ENCODE peak calls at places on chromosomes 11 and 22, in five cellular contexts. J is cardiac muscle cell, U is WERI-Rb-1, O is IMR-90, P is GM23338. R is an unnamed sample.

GRCh38 chr11:12139144-12139881 is 28.9 kb downstream of the MICAL2 start:
- DNase-seq in P (no peak), U (no peak), O (peak), J (peak), R (peak)

GRCh38 chr11:23359297-23359696 is 499.0 kb upstream of the CCDC179 start:
- DNase-seq in J (peak), O (peak), U (no peak), P (no peak), R (peak)

GRCh38 chr11:62611705-62612365 is 740 bp downstream of the EML3 start:
- DNase-seq in J (peak), O (peak), P (peak), U (peak), R (peak)

GRCh38 chr11:95780544-95780943 is 9.0 kb downstream of the FAM76B start:
- DNase-seq in P (no peak), U (no peak), J (no peak), O (no peak), R (no peak)

GRCh38 chr11:62958547-62959071 is 26.2 kb downstream of the SLC22A6 start:
- DNase-seq in U (no peak), P (no peak), J (peak), O (peak), R (peak)

GRCh38 chr22:40058265-40058664 is 63.5 kb downstream of the FAM83F start:
- DNase-seq in J (no peak), U (no peak), O (no peak), P (peak), R (no peak)

GRCh38 chr11:19437760-19438159 is 197.0 kb upstream of the E2F8 start:
- DNase-seq in U (no peak), J (peak), O (peak), P (no peak), R (peak)

GRCh38 chr11:83801799-83802198 is 515.6 kb upstream of the CCDC90B start:
- DNase-seq in O (no peak), U (no peak), J (no peak), P (peak), R (no peak)

GRCh38 chr22:46732041-46732379 is 6.0 kb downstream of the CERK start:
- DNase-seq in P (no peak), O (no peak), U (no peak), J (no peak), R (no peak)

GRCh38 chr11:44861829-44862545 is 88.7 kb downstream of the TP53I11 start:
- DNase-seq in J (peak), O (peak), P (peak), U (peak), R (peak)

GRCh38 chr11:36341915-36342314 is 45.8 kb downstream of the PRR5L start:
- DNase-seq in P (no peak), O (no peak), U (no peak), J (no peak), R (no peak)

GRCh38 chr11:115776916-115777315 is 272.7 kb upstream of the CADM1 start:
- DNase-seq in U (no peak), P (no peak), O (no peak), J (no peak), R (no peak)
- H3K4me3 ChIP-seq in U (no peak), P (no peak), O (no peak), J (no peak), R (no peak)

GRCh38 chr22:37310075-37310606 is 27.8 kb downstream of the CYTH4 start:
- DNase-seq in O (no peak), U (no peak), P (no peak), J (no peak), R (no peak)
- TF ChIP-seq CTCF in O (no peak), U (no peak), P (no peak), J (no peak), R (no peak)

DNA sequence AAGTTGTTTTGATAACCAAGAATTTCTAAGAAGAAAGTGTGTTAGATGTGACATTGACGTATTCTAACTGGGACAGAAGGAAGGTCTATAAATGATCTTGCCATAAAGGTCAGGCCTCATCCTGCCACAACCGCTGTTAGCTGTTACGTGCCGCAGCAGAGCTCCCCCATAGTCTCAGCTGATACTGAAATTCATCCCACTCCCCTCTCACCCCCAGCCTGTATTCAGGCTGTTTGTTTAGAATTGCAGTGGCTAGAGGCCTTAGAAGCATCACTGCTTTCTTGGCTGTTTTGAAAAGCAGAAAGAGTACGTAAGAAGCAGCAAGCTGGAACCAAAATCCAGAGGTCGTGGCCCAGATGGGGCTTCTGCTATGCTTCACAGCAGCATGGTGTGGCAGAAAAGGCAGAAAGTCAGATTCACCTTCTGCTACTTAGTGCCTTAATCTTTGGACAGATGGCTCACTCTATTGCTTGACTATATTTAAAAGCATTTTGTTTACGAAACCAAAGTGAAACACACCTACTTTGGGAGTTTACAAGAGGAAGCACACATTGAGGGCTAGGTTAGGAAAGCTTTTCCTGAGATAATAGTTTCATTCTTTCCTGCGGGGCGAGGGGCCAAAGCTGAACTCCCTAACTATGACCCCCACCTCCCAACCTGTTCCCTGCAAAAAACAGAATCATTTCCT is 950 bp upstream of the LAYN start:
- DNase-seq in P (no peak), U (peak), J (no peak), O (no peak), R (no peak)
- H3K4me3 ChIP-seq in P (peak), U (no peak), J (no peak), O (peak), R (no peak)

GRCh38 chr22:36147196-36147788 is 13.3 kb downstream of the APOL3 start:
- DNase-seq in O (no peak), U (no peak), P (no peak), J (no peak), R (peak)

GRCh38 chr22:36143956-36144355 is 16.6 kb downstream of the APOL3 start:
- DNase-seq in J (no peak), O (no peak), U (no peak), P (no peak), R (no peak)

GRCh38 chr22:36145881-36146280 is 14.7 kb downstream of the APOL3 start:
- DNase-seq in P (no peak), J (no peak), O (no peak), U (peak), R (peak)

GRCh38 chr22:36143066-36143815 is 17.3 kb downstream of the APOL3 start:
- DNase-seq in J (no peak), U (no peak), O (no peak), P (no peak), R (no peak)

GRCh38 chr22:36144886-36145541 is 15.5 kb downstream of the APOL3 start:
- DNase-seq in J (peak), O (peak), P (peak), U (peak), R (peak)
- TF ChIP-seq CTCF in J (peak), O (peak), P (peak), U (peak), R (peak)

GRCh38 chr11:46279393-46280099 is 2.1 kb downstream of the CREB3L1 start:
- DNase-seq in P (no peak), O (peak), U (no peak), J (peak), R (peak)

GRCh38 chr11:46277623-46278386 is at the start of gene CREB3L1:
- DNase-seq in P (peak), U (no peak), J (peak), O (no peak), R (no peak)

GRCh38 chr11:46275964-46276641 is 1.4 kb upstream of the CREB3L1 start:
- DNase-seq in U (peak), O (no peak), J (no peak), P (no peak), R (no peak)

GRCh38 chr11:46278387-46279173 is 1.1 kb downstream of the CREB3L1 start:
- DNase-seq in J (peak), P (peak), U (peak), O (peak), R (peak)

DNA sequence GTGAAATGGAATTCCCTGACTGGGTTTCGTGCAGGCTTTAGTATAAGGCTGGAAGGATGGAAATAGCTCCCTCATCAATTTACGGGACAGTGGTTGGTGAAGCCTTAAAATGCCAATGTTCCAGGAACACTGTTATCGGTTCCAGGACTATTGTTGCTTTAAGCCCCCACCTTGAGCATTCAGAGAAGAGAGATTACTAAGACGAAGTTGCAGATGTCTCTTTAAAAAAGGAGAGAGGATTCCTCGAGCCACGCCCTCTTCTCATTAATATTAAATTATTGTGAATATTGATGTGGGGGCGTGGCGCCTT is 194 bp upstream of the CREB3L1 start:
- DNase-seq in J (peak), U (peak), P (peak), O (peak), R (peak)
- H3K4me3 ChIP-seq in J (peak), U (peak), P (peak), O (peak), R (peak)

DNA sequence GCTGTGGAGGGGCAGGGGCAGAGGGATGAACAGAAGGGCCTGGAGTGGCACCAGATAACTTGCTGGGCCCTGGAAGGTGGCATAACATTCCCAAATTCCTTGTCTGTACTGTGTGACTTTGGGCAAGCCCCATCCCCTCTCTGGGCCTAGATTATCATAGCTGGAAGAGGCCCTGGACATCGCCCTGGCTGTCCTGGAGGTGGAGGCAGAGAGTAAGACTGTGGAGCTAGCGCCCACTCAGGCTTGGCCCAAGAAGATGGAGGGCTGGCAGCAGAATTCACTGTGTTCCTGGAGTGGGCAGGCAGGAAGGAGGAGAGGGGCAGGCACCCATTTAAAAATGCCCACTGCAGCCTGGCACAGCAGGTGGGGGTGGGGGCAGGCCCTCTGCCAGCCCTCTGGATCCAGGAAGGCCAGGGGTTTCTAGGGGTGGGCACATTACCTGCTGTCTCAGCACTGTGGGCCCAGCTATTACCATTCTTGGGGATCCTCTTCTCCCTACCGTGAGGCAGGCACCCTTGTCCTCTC is 22.6 kb downstream of the ARHGEF17 start:
- DNase-seq in O (peak), J (peak), P (peak), U (peak), R (peak)
- TF ChIP-seq CTCF in O (peak), J (peak), P (peak), U (peak), R (peak)

GRCh38 chr11:33379931-33380330 is 122.8 kb downstream of the HIPK3 start:
- DNase-seq in P (no peak), U (no peak), J (no peak), O (no peak), R (no peak)
- H3K4me3 ChIP-seq in P (no peak), U (no peak), J (no peak), O (no peak), R (no peak)

DNA sequence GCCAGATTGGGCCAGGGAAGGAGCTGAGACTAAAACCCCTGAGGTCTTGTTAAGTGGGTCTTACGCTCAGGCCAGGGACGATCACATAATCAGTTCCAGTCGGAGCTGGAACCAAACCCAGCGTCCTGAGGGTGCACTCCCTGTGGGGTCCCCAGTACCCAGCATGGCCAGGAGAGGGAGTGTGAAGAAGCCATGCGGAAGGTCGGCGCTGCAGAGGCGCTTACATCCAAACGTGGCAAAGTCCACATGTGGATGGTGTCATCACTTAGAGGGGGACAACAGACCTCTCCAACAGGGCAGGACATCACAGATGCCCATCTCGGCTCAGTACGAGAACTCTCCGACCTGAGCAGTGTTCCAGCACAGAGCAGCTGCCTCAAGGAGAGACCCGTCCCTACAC is 8.3 kb downstream of the ATP5MGL start:
- DNase-seq in O (no peak), U (peak), J (no peak), P (peak), R (peak)
- TF ChIP-seq CTCF in O (peak), U (peak), J (peak), P (peak), R (peak)